ENCODE peak calls at places on chromosomes 2 and 18, in six cellular contexts. F is A549, K is stomach, N is tibial nerve, I is suprapubic skin, H is Peyer's patch. U is an unnamed sample.

GRCh38 chr18:73688161-73688560 is 459.5 kb downstream of the FBXO15 start:
- DNase-seq in F (no peak), K (no peak), N (no peak), I (no peak), H (no peak), U (no peak)

GRCh38 chr18:50183556-50183955 is 11.4 kb downstream of the MYO5B start:
- DNase-seq in F (no peak), K (no peak), N (no peak), I (no peak), H (no peak), U (no peak)

GRCh38 chr2:219661197-219661954 is 33.9 kb downstream of the SLC4A3 start:
- DNase-seq in F (no peak), K (no peak), N (no peak), I (no peak), H (no peak), U (no peak)

GRCh38 chr2:18883626-18884456 is 294.5 kb upstream of the NT5C1B start:
- DNase-seq in F (no peak), K (no peak), N (no peak), I (no peak), H (no peak), U (no peak)

GRCh38 chr18:2926528-2926927 is 79.7 kb downstream of the EMILIN2 start:
- DNase-seq in F (no peak), K (no peak), N (no peak), I (no peak), H (no peak), U (no peak)

GRCh38 chr2:147792966-147793617 is 51.7 kb upstream of the ACVR2A start:
- DNase-seq in F (no peak), K (no peak), N (no peak), I (no peak), H (no peak), U (no peak)

GRCh38 chr2:218149098-218149497 is 17.7 kb downstream of the CXCR1 start:
- DNase-seq in F (no peak), K (no peak), N (no peak), I (no peak), H (no peak), U (no peak)

GRCh38 chr2:46337208-46337994 is 40.2 kb downstream of the EPAS1 start:
- DNase-seq in F (no peak), K (no peak), N (no peak), I (no peak), H (no peak), U (no peak)

GRCh38 chr18:76803413-76803812 is 18.9 kb upstream of the ZNF236 start:
- DNase-seq in F (no peak), K (no peak), N (no peak), I (no peak), H (no peak), U (no peak)

GRCh38 chr2:169091256-169091655 is 21.9 kb downstream of the DHRS9 start:
- DNase-seq in F (no peak), K (no peak), N (no peak), I (no peak), H (no peak), U (no peak)

GRCh38 chr2:155895016-155895415 is 437.5 kb downstream of the NR4A2 start:
- DNase-seq in F (no peak), K (no peak), N (no peak), I (no peak), H (no peak), U (no peak)

DNA sequence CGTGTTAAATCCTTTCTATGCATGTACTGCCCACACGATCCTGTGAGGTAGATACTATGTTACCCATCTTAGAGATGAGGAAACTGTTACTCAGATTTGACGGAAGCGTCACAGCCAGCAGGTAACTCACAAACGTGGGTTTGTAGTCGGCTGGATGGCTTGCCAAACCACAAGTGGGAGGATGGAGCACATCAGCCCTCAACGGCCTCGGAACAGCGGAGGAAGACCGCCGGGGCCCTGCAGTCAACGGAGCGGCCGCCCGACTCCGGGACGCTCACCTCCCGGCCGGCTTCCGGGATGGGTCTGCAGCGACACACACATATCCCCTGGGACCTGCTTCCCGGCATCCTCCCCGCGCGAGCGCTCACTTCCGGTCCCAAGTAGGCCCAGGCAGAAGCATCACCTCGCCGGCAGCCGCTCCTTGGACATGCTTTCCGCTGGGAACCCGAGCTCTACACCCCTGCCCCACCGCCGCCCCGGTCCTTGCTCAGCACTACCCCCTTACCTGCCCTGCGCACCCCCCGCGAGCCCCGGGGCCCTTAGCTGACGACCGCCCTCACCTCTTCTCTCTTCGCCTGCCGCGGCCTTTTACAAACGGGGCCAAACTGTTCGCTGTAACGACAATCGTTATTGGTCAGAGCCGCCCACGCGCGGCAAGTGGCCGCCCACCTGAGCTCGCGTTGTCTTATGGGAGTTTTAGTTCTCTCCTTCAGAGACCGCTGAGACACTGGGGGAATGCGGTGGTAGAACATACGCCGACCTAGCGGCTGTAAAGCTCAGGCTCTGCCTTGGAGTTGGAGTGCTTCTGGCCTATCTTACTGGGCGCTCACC is at the start of gene C2orf42:
- DNase-seq in F (peak; percentile 99), K (peak; percentile 96), N (peak; percentile 94), I (peak; percentile 97), H (peak; percentile 94), U (peak; percentile 95)
- TF ChIP-seq POLR2A in F (peak; percentile 99), K (no peak), N (peak; percentile 95), I (peak; percentile 97), H (peak; percentile 96), U (peak; percentile 98)

GRCh38 chr2:73986085-73986680 is 1.5 kb downstream of the TET3 start:
- DNase-seq in F (no peak), K (peak; percentile 40), N (no peak), I (no peak), H (peak; percentile 51), U (no peak)

GRCh38 chr2:73983322-73984202 is 1.1 kb upstream of the TET3 start:
- DNase-seq in F (peak; percentile 37), K (peak; percentile 97), N (no peak), I (peak; percentile 87), H (peak; percentile 35), U (no peak)

GRCh38 chr2:73984922-73985317 is 210 bp downstream of the TET3 start:
- DNase-seq in F (peak; percentile 36), K (peak; percentile 61), N (no peak), I (no peak), H (peak; percentile 63), U (peak; percentile 70)

GRCh38 chr2:73985318-73986084 is 791 bp downstream of the TET3 start:
- DNase-seq in F (peak; percentile 27), K (peak; percentile 34), N (no peak), I (peak; percentile 72), H (peak; percentile 51), U (peak; percentile 69)

DNA sequence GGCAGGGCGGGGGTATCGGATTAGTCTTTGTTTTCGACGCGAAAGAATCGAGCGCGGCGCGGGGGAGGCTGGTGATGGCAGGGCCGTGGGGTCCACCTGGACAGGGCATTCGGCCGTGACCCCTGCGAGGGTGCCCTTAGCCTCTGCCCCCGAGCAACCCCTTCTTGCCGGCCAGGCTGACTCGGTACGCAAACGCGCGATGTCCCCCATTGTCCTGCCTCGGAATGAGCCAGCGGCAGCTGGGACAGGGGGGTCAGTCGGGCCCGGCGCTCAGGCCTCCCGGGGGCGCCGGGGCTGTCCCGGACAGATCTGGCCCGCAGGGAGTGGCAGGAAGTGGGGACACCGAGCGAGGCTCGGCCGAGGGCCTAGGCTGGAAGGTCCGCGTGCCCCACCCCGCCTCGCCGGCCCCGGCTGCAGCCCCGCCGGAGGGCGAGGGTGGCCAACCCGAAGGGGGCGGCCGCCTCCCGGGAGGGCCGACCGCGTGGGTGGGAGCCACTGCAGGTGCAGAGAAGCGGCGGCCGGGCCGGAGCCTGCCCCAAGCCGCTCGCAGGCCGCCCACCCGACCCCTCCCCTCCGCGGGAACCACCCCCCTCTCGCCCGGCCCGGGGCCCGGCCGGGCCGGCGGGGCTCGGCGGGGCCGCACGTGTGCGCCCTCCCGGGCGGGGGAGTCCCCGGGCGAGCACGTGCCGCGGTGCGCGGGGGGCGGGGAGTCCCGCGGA is at the start of gene TET3:
- DNase-seq in F (no peak), K (peak; percentile 67), N (no peak), I (no peak), H (peak; percentile 66), U (peak; percentile 59)
- TF ChIP-seq CTCF in F (no peak), K (no peak), N (no peak), I (no peak), H (no peak), U (no peak)

GRCh38 chr2:233411162-233411561 is 56.9 kb downstream of the DGKD start:
- DNase-seq in F (no peak), K (no peak), N (no peak), I (no peak), H (no peak), U (no peak)

GRCh38 chr2:233408366-233409285 is 54.3 kb downstream of the DGKD start:
- DNase-seq in F (no peak), K (peak; percentile 63), N (no peak), I (no peak), H (no peak), U (no peak)

GRCh38 chr2:233406865-233407264 is 52.6 kb downstream of the DGKD start:
- DNase-seq in F (no peak), K (no peak), N (no peak), I (no peak), H (no peak), U (no peak)

GRCh38 chr2:233410191-233410760 is 56.0 kb downstream of the DGKD start:
- DNase-seq in F (no peak), K (peak; percentile 86), N (no peak), I (no peak), H (no peak), U (no peak)

DNA sequence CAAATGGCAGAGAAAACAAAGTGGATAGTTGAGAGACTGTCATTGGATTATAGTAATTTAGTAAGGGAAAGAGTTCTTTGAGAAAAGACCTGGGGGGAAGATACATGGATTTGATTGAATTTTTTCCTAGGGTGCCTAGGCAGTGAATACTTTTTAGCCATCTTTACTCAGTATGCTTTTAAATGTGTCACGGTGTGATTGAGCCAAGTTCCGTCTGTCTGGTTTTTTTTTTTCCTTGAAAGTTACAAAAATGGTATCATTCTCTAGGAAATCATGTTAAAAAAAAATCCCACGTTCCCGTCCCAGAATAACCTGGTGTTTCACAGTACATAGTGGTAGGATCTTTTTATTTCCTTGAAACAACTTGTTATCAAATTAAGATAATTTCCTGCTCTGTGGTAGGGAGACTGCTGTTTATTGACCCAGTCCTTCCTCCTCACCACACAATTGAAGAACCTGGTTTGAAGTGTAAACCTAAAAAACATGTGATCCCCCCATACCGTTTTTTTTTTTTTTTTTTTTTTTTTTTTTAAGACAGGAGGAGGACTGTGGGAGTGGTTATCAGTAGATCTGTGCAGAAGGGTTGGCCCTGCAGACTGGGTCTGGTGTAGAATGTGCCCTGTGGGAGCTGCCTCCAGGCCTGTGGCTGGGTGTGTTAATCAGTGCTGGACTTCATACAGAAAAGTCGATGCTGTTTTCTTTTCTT is 55.1 kb downstream of the DGKD start:
- DNase-seq in F (no peak), K (peak; percentile 74), N (no peak), I (no peak), H (no peak), U (no peak)
- TF ChIP-seq POLR2A in F (no peak), K (no peak), N (no peak), I (no peak), H (no peak), U (no peak)

GRCh38 chr2:71281950-71282349 is 49.6 kb upstream of the ZNF638 start:
- DNase-seq in F (no peak), K (no peak), N (no peak), I (no peak), H (no peak), U (no peak)

GRCh38 chr2:71285706-71286105 is 45.9 kb upstream of the ZNF638 start:
- DNase-seq in F (no peak), K (no peak), N (no peak), I (no peak), H (no peak), U (no peak)

GRCh38 chr2:71277536-71278103 is 50.7 kb upstream of the PAIP2B start:
- DNase-seq in F (peak; percentile 75), K (no peak), N (no peak), I (no peak), H (peak; percentile 22), U (peak; percentile 20)

GRCh38 chr2:71283131-71283530 is 48.5 kb upstream of the ZNF638 start:
- DNase-seq in F (no peak), K (no peak), N (no peak), I (no peak), H (no peak), U (no peak)

GRCh38 chr2:71282493-71282892 is 49.1 kb upstream of the ZNF638 start:
- DNase-seq in F (no peak), K (no peak), N (no peak), I (no peak), H (no peak), U (no peak)
- TF ChIP-seq CTCF in F (peak; percentile 36), K (peak; percentile 17), N (no peak), I (no peak), H (no peak), U (no peak)

U was measured in ovary.